ENCODE peak calls at places on chromosomes 3 and 15, in seven cellular contexts. Y is gastrocnemius medialis; F is CD8-positive, alpha-beta memory T cell; V is H7; A is CD8-positive, alpha-beta T cell; D is aorta; C is left ventricle myocardium inferior. U is an unnamed sample. For H3K27me3, the result is how much of the 10 kb centered on the place peaks cover.

GRCh38 chr3:113110263-113110662 is 101.1 kb upstream of the BOC start:
- DNase-seq in Y (no peak), F (no peak), V (no peak), A (no peak), D (no peak), C (no peak), U (no peak)

GRCh38 chr15:23074684-23075083 is 35.3 kb upstream of the TUBGCP5 start:
- DNase-seq in Y (no peak), F (no peak), V (no peak), A (no peak), D (no peak), C (no peak), U (no peak)

GRCh38 chr15:38195191-38195901 is 57.3 kb upstream of the SPRED1 start:
- DNase-seq in Y (no peak), F (no peak), V (no peak), A (no peak), D (no peak), C (no peak), U (no peak)

GRCh38 chr3:32106132-32106928 is at the start of gene GPD1L:
- DNase-seq in Y (peak), F (peak), V (peak), A (peak), D (peak), C (peak), U (peak)

GRCh38 chr3:187484547-187485325 is 116.6 kb downstream of the RTP4 start:
- DNase-seq in Y (no peak), F (no peak), V (no peak), A (no peak), D (no peak), C (no peak), U (no peak)

GRCh38 chr3:72665701-72666443 is 182.4 kb downstream of the SHQ1 start:
- DNase-seq in Y (no peak), F (peak), V (peak), A (peak), D (no peak), C (no peak), U (no peak)

GRCh38 chr3:113231391-113231790 is 20.0 kb downstream of the BOC start:
- DNase-seq in Y (no peak), F (no peak), V (no peak), A (no peak), D (no peak), C (no peak), U (no peak)

GRCh38 chr3:32334675-32335074 is 57.0 kb upstream of the CMTM7 start:
- DNase-seq in Y (no peak), F (peak), V (peak), A (peak), D (no peak), C (no peak), U (no peak)

GRCh38 chr3:55718475-55718874 is 231.4 kb upstream of the WNT5A start:
- DNase-seq in Y (no peak), F (no peak), V (no peak), A (no peak), D (no peak), C (no peak), U (no peak)

GRCh38 chr3:156816091-156816793 is 9.9 kb upstream of the LEKR1 start:
- DNase-seq in Y (peak), F (peak), V (peak), A (peak), D (peak), C (peak), U (peak)

GRCh38 chr3:158434412-158435038 is 136.5 kb upstream of the MLF1 start:
- DNase-seq in Y (peak), F (peak), V (peak), A (no peak), D (no peak), C (no peak), U (peak)

GRCh38 chr15:75460646-75461045 is 9.2 kb upstream of the SIN3A start:
- DNase-seq in Y (no peak), F (no peak), V (no peak), A (no peak), D (no peak), C (no peak), U (peak)

GRCh38 chr15:31435891-31436628 is 109.4 kb downstream of the KLF13 start:
- DNase-seq in Y (no peak), F (peak), V (no peak), A (no peak), D (no peak), C (no peak), U (no peak)

GRCh38 chr15:66735909-66736305 is 33.9 kb downstream of the SMAD6 start:
- DNase-seq in Y (no peak), F (no peak), V (no peak), A (no peak), D (peak), C (no peak), U (no peak)

GRCh38 chr3:196528639-196529233 is 13.6 kb upstream of the SMCO1 start:
- DNase-seq in Y (peak), F (peak), V (peak), A (peak), D (peak), C (peak), U (peak)

GRCh38 chr3:99396651-99397050 is 241.7 kb upstream of the COL8A1 start:
- DNase-seq in Y (no peak), F (no peak), V (no peak), A (no peak), D (no peak), C (no peak), U (no peak)

GRCh38 chr3:27219127-27219860 is 149.9 kb downstream of the NEK10 start:
- DNase-seq in Y (no peak), F (no peak), V (no peak), A (no peak), D (no peak), C (no peak), U (no peak)

GRCh38 chr15:63800245-63800644 is 33.5 kb downstream of the HERC1 start:
- DNase-seq in Y (no peak), F (no peak), V (no peak), A (no peak), D (no peak), C (no peak), U (no peak)

GRCh38 chr3:29071077-29071634 is 209.7 kb upstream of the RBMS3 start:
- DNase-seq in Y (no peak), F (no peak), V (no peak), A (no peak), D (no peak), C (no peak), U (no peak)

GRCh38 chr3:75180945-75181298 is 483.2 kb upstream of the FRG2C start:
- DNase-seq in Y (no peak), F (no peak), V (no peak), A (no peak), D (no peak), C (no peak), U (no peak)

GRCh38 chr3:42442640-42443039 is 32.2 kb upstream of the LYZL4 start:
- DNase-seq in Y (no peak), F (no peak), V (no peak), A (no peak), D (no peak), C (no peak), U (no peak)

GRCh38 chr3:179544981-179545645 is 17.6 kb upstream of the ACTL6A start:
- DNase-seq in Y (no peak), F (no peak), V (no peak), A (no peak), D (no peak), C (no peak), U (no peak)

GRCh38 chr15:61621146-61621545 is 392.0 kb upstream of the RORA start:
- DNase-seq in Y (no peak), F (no peak), V (peak), A (no peak), D (no peak), C (no peak), U (no peak)

GRCh38 chr3:99330281-99330680 is 308.1 kb upstream of the COL8A1 start:
- DNase-seq in Y (no peak), F (no peak), V (no peak), A (no peak), D (no peak), C (peak), U (no peak)

GRCh38 chr15:59160880-59161593 is 45.6 kb upstream of the LDHAL6B start:
- DNase-seq in Y (no peak), F (peak), V (peak), A (no peak), D (no peak), C (no peak), U (no peak)

GRCh38 chr3:44902628-44903027 is 28.2 kb downstream of the TGM4 start:
- DNase-seq in Y (no peak), F (no peak), V (no peak), A (no peak), D (no peak), C (no peak), U (no peak)
- H3K27me3 ChIP-seq in Y (under half), F (under half), V (under half), A (under half), D (under half), C (under half), U (under half)

DNA sequence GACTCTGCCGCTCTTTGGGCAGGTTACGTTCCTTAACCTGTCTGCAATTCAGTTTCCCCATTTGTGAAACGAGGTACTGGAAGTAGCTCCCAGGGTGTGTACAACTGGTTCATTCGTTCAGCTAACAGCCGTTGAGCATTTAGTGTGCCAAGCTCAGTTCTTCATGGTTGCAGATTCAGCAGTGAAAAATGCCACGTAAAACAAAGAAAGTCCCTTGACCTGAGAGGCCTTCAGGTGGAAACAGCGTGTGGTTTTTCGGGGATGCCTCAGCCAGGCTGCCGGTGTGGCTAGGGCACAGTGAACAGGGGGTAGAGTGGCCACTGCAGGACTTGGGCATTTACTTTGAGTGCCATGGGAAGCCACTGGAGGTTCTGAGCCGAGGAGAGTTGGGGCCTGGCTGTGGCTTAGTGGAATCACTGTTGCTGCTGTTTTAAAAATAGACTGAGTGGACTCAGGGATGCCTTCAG is 4.7 kb downstream of the SYNM start:
- DNase-seq in Y (no peak), F (no peak), V (no peak), A (no peak), D (peak), C (no peak), U (no peak)
- H3K4me3 ChIP-seq in Y (no peak), F (no peak), V (no peak), A (no peak), D (no peak), C (peak), U (no peak)

DNA sequence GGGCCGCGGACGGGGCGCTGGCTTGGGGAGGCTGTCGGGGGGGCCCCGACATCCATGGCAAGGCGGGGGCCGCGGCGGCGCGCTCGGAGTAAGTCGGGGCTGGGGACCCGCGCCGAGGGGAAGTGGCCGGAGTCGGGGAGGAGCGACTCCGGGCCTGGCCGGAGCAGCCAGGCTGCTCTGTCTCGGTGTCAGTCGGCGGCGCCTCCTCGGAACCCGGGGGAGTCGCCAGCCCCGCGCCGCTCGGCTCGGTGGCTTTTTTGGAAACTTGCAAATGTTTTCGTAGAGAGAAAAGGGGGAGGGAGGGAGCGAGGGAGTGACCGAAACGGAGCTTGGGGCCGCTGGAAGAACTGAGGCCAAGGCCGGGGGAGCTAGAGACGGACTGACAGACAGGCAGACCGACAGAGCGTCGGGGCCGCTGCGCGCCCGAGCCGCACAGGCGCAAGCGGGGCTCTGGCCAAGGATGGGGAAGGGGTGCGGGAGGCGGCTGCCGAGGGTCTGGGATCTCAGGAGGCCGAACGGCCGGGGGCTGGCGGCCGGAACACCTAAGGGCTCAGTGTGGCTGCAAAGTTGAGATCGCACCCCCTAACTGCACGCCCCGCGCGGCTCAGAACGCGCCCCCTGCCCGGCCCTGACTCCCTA is 5.0 kb downstream of the PTH1R start:
- DNase-seq in Y (no peak), F (no peak), V (peak), A (no peak), D (peak), C (no peak), U (no peak)
- H3K27me3 ChIP-seq in Y (under half), F (under half), V (half or more), A (under half), D (under half), C (under half), U (under half)

DNA sequence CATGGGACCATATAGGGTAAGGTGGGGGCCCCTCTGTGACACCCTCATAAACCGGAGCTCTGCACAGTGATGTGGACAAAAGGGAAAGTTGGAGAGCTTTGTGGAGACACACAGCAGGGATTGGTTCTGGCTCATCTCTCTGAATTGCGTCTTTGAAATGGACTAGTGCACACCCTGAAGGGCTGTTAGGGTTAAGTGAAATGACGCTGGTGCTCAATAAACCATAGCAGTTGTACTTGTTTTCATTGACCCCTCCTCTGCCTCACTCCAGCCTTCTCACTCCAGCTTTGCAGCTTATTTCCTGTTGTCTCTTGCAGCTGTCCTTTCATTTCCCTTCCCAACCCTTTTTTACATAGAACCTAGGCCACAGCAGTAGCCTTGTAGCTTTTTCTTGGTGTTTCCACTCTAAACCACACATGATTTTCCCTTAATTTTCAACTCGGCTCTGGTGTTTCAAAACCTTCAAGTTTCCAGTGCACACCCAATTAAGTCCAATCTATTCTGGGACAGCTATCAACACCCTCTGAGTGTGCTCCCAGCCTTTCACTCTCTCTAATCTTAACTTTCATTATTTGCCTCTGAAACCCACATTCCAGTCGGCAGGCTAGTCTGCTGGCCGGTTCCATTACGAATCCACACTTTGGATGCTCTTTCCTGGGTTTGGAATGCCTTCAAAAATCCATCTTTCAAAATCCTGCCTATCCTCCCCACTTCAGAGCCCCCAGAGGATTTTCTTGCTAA is 6.4 kb downstream of the C3orf52 start:
- DNase-seq in Y (no peak), F (no peak), V (no peak), A (no peak), D (no peak), C (no peak), U (no peak)
- H3K4me3 ChIP-seq in Y (no peak), F (no peak), V (no peak), A (no peak), D (no peak), C (peak), U (no peak)

GRCh38 chr15:65390447-65390846 is 12.6 kb upstream of the IGDCC3 start:
- DNase-seq in Y (no peak), F (no peak), V (no peak), A (no peak), D (no peak), C (no peak), U (no peak)
- H3K27me3 ChIP-seq in Y (under half), F (under half), V (under half), A (under half), D (under half), C (under half), U (under half)

GRCh38 chr3:62371735-62372591 is 1.4 kb downstream of the FEZF2 start:
- DNase-seq in Y (no peak), F (no peak), V (peak), A (no peak), D (peak), C (no peak), U (no peak)
- H3K4me3 ChIP-seq in Y (peak), F (no peak), V (no peak), A (no peak), D (peak), C (peak), U (no peak)

DNA sequence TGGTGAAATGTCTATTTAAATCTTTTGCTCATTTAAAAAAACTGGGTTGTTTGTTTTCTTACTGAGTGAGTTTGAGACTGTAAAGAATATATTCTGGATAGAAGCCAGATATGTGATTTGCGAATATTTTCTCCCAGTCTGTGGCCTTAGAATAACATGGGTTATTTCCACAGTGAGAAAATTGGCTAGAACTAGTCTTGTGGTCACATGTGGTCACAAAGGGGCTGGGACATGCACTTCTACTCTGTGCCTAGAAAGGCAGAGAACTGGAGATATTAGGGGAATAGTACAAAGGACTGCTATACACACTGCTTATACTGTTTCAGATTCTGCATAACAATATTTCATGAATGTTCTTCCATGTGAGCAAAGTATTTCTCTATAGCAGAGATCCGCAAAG is 79.9 kb upstream of the RGMA start:
- DNase-seq in Y (no peak), F (no peak), V (no peak), A (no peak), D (no peak), C (no peak), U (no peak)
- H3K27me3 ChIP-seq in Y (under half), F (under half), V (under half), A (under half), D (under half), C (under half), U (under half)

GRCh38 chr3:5245927-5246326 is 58.4 kb downstream of the EDEM1 start:
- DNase-seq in Y (no peak), F (no peak), V (no peak), A (no peak), D (no peak), C (no peak), U (no peak)

GRCh38 chr3:5251196-5251583 is 63.7 kb downstream of the EDEM1 start:
- DNase-seq in Y (no peak), F (no peak), V (no peak), A (no peak), D (no peak), C (no peak), U (no peak)

GRCh38 chr3:5254281-5255048 is 67.0 kb downstream of the EDEM1 start:
- DNase-seq in Y (no peak), F (no peak), V (no peak), A (no peak), D (no peak), C (no peak), U (no peak)

GRCh38 chr3:5252111-5252510 is 64.6 kb downstream of the EDEM1 start:
- DNase-seq in Y (no peak), F (no peak), V (no peak), A (no peak), D (no peak), C (no peak), U (no peak)

DNA sequence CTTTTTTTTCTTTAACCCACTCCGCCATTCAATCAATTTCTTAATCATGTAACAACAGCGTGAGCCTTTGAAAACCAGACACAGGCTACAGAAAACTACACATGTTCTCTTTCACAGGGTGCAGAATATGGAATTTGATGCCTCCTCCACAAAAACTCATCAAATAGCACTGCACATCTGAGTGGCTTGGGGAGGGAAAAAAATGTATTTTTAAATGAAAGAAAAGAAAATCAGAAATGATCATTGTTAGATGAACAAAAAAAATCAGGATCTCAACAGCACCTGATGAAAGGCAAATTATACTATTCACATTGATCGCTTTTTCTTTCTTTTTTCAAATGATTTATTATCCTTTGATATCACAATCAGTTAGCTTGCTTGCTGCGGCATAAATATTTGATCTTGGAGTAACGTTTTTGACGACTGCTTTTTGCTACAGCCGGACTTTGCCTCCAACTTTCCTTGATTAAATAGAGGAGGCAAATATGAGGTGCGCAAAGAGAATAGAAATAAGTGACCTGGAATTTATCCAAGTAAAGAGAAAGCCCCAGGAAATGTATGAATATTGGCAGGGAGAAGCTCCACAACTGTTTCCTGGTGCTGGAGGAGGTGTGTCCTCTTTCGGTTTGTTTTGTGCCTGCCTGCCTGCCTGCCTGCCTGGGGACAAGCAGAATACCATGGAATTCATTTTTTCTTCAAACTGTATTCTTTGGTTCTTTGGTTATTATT is 63.1 kb downstream of the EDEM1 start:
- DNase-seq in Y (no peak), F (no peak), V (no peak), A (no peak), D (no peak), C (no peak), U (no peak)
- H3K4me3 ChIP-seq in Y (peak), F (no peak), V (no peak), A (no peak), D (peak), C (peak), U (peak)

U was measured in left lung.